ENCODE peak calls at places on chromosomes 11 and 22, in seven cellular contexts. One of them, this sample, is unnamed.

GRCh38 chr11:1202154-1202775 is 20.6 kb upstream of the MUC5B start:
- DNase-seq in uterus: peak
- DNase-seq in endodermal cell: peak
- DNase-seq in endothelial cell: peak
- DNase-seq in stomach: peak
- DNase-seq in CD8-positive, alpha-beta T cell: no peak
- DNase-seq in glutamatergic neuron: peak
- DNase-seq in this sample: no peak

GRCh38 chr22:44270556-44270880 is 42.2 kb downstream of the SHISAL1 start:
- DNase-seq in uterus: no peak
- DNase-seq in endodermal cell: peak
- DNase-seq in endothelial cell: no peak
- DNase-seq in stomach: no peak
- DNase-seq in CD8-positive, alpha-beta T cell: no peak
- DNase-seq in glutamatergic neuron: no peak
- DNase-seq in this sample: no peak

GRCh38 chr11:33801821-33802413 is 27.6 kb upstream of the FBXO3 start:
- DNase-seq in uterus: no peak
- DNase-seq in endodermal cell: no peak
- DNase-seq in endothelial cell: no peak
- DNase-seq in stomach: no peak
- DNase-seq in CD8-positive, alpha-beta T cell: no peak
- DNase-seq in glutamatergic neuron: peak
- DNase-seq in this sample: no peak

GRCh38 chr11:19101803-19102520 is 15.0 kb upstream of the ZDHHC13 start:
- DNase-seq in uterus: no peak
- DNase-seq in endodermal cell: no peak
- DNase-seq in endothelial cell: no peak
- DNase-seq in stomach: no peak
- DNase-seq in CD8-positive, alpha-beta T cell: no peak
- DNase-seq in glutamatergic neuron: no peak
- DNase-seq in this sample: no peak

GRCh38 chr11:94948070-94948617 is 25.2 kb downstream of the CWC15 start:
- DNase-seq in uterus: no peak
- DNase-seq in endodermal cell: no peak
- DNase-seq in endothelial cell: no peak
- DNase-seq in stomach: no peak
- DNase-seq in CD8-positive, alpha-beta T cell: no peak
- DNase-seq in glutamatergic neuron: no peak
- DNase-seq in this sample: no peak

GRCh38 chr22:31497148-31497938 is 1.0 kb downstream of the SFI1 start:
- DNase-seq in uterus: no peak
- DNase-seq in endodermal cell: no peak
- DNase-seq in endothelial cell: no peak
- DNase-seq in stomach: no peak
- DNase-seq in CD8-positive, alpha-beta T cell: no peak
- DNase-seq in glutamatergic neuron: no peak
- DNase-seq in this sample: no peak

GRCh38 chr22:27844656-27845602 is 43.4 kb upstream of the MN1 start:
- DNase-seq in uterus: peak
- DNase-seq in endodermal cell: peak
- DNase-seq in endothelial cell: no peak
- DNase-seq in stomach: no peak
- DNase-seq in CD8-positive, alpha-beta T cell: no peak
- DNase-seq in glutamatergic neuron: no peak
- DNase-seq in this sample: no peak

GRCh38 chr11:44634401-44635281 is 69.2 kb downstream of the CD82 start:
- DNase-seq in uterus: peak
- DNase-seq in endodermal cell: peak
- DNase-seq in endothelial cell: no peak
- DNase-seq in stomach: peak
- DNase-seq in CD8-positive, alpha-beta T cell: peak
- DNase-seq in glutamatergic neuron: peak
- DNase-seq in this sample: no peak

GRCh38 chr11:44901782-44902181 is 48.9 kb downstream of the TP53I11 start:
- DNase-seq in uterus: no peak
- DNase-seq in endodermal cell: no peak
- DNase-seq in endothelial cell: no peak
- DNase-seq in stomach: no peak
- DNase-seq in CD8-positive, alpha-beta T cell: no peak
- DNase-seq in glutamatergic neuron: no peak
- DNase-seq in this sample: no peak

GRCh38 chr11:95067042-95067827 is 516 bp downstream of the SRSF8 start:
- DNase-seq in uterus: peak
- DNase-seq in endodermal cell: peak
- DNase-seq in endothelial cell: peak
- DNase-seq in stomach: peak
- DNase-seq in CD8-positive, alpha-beta T cell: peak
- DNase-seq in glutamatergic neuron: peak
- DNase-seq in this sample: no peak

GRCh38 chr11:842370-843002 is at the start of the genes POLR2L and TSPAN4:
- DNase-seq in uterus: peak
- DNase-seq in endodermal cell: peak
- DNase-seq in endothelial cell: peak
- DNase-seq in stomach: peak
- DNase-seq in CD8-positive, alpha-beta T cell: peak
- DNase-seq in glutamatergic neuron: peak
- DNase-seq in this sample: peak

GRCh38 chr11:123194308-123195181 is 503 bp downstream of the CLMP start:
- DNase-seq in uterus: peak
- DNase-seq in endodermal cell: peak
- DNase-seq in endothelial cell: peak
- DNase-seq in stomach: no peak
- DNase-seq in CD8-positive, alpha-beta T cell: no peak
- DNase-seq in glutamatergic neuron: peak
- DNase-seq in this sample: peak

GRCh38 chr11:94740083-94740974 is 27.8 kb upstream of the AMOTL1 start:
- DNase-seq in uterus: peak
- DNase-seq in endodermal cell: peak
- DNase-seq in endothelial cell: peak
- DNase-seq in stomach: no peak
- DNase-seq in CD8-positive, alpha-beta T cell: no peak
- DNase-seq in glutamatergic neuron: peak
- DNase-seq in this sample: peak

GRCh38 chr11:69598147-69598546 is 42.8 kb upstream of the CCND1 start:
- DNase-seq in uterus: no peak
- DNase-seq in endodermal cell: peak
- DNase-seq in endothelial cell: no peak
- DNase-seq in stomach: no peak
- DNase-seq in CD8-positive, alpha-beta T cell: no peak
- DNase-seq in glutamatergic neuron: no peak
- DNase-seq in this sample: no peak

GRCh38 chr11:119375629-119376196 is 5.8 kb downstream of the USP2 start:
- DNase-seq in uterus: peak
- DNase-seq in endodermal cell: peak
- DNase-seq in endothelial cell: no peak
- DNase-seq in stomach: no peak
- DNase-seq in CD8-positive, alpha-beta T cell: no peak
- DNase-seq in glutamatergic neuron: no peak
- DNase-seq in this sample: peak

GRCh38 chr22:20545681-20546521 is 38.5 kb downstream of the MED15 start:
- DNase-seq in uterus: no peak
- DNase-seq in endodermal cell: no peak
- DNase-seq in endothelial cell: no peak
- DNase-seq in stomach: no peak
- DNase-seq in CD8-positive, alpha-beta T cell: no peak
- DNase-seq in glutamatergic neuron: no peak
- DNase-seq in this sample: no peak

GRCh38 chr22:39343259-39344045 is 6.3 kb upstream of the SYNGR1 start:
- DNase-seq in uterus: peak
- DNase-seq in endodermal cell: peak
- DNase-seq in endothelial cell: peak
- DNase-seq in stomach: peak
- DNase-seq in CD8-positive, alpha-beta T cell: peak
- DNase-seq in glutamatergic neuron: peak
- DNase-seq in this sample: no peak

GRCh38 chr11:72358461-72359405 is 75.6 kb downstream of the CLPB start:
- DNase-seq in uterus: peak
- DNase-seq in endodermal cell: no peak
- DNase-seq in endothelial cell: no peak
- DNase-seq in stomach: no peak
- DNase-seq in CD8-positive, alpha-beta T cell: no peak
- DNase-seq in glutamatergic neuron: no peak
- DNase-seq in this sample: no peak

GRCh38 chr11:34345991-34346480 is 11.8 kb downstream of the ABTB2 start:
- DNase-seq in uterus: peak
- DNase-seq in endodermal cell: no peak
- DNase-seq in endothelial cell: no peak
- DNase-seq in stomach: no peak
- DNase-seq in CD8-positive, alpha-beta T cell: no peak
- DNase-seq in glutamatergic neuron: peak
- DNase-seq in this sample: no peak

GRCh38 chr11:94563176-94563847 is 3.9 kb upstream of the PIWIL4 start:
- DNase-seq in uterus: no peak
- DNase-seq in endodermal cell: no peak
- DNase-seq in endothelial cell: no peak
- DNase-seq in stomach: no peak
- DNase-seq in CD8-positive, alpha-beta T cell: no peak
- DNase-seq in glutamatergic neuron: no peak
- DNase-seq in this sample: no peak

GRCh38 chr22:25564979-25565677 is 653 bp downstream of the GRK3 start:
- DNase-seq in uterus: peak
- DNase-seq in endodermal cell: peak
- DNase-seq in endothelial cell: no peak
- DNase-seq in stomach: no peak
- DNase-seq in CD8-positive, alpha-beta T cell: peak
- DNase-seq in glutamatergic neuron: peak
- DNase-seq in this sample: no peak

GRCh38 chr11:75836422-75836821 is 21.4 kb downstream of the UVRAG start:
- DNase-seq in uterus: no peak
- DNase-seq in endodermal cell: no peak
- DNase-seq in endothelial cell: no peak
- DNase-seq in stomach: no peak
- DNase-seq in CD8-positive, alpha-beta T cell: no peak
- DNase-seq in glutamatergic neuron: no peak
- DNase-seq in this sample: no peak

GRCh38 chr11:45922425-45923082 is at the start of gene LARGE2:
- DNase-seq in uterus: no peak
- DNase-seq in endodermal cell: peak
- DNase-seq in endothelial cell: no peak
- DNase-seq in stomach: peak
- DNase-seq in CD8-positive, alpha-beta T cell: no peak
- DNase-seq in glutamatergic neuron: no peak
- DNase-seq in this sample: peak

GRCh38 chr11:73198677-73199076 is 19.4 kb upstream of the P2RY2 start:
- DNase-seq in uterus: no peak
- DNase-seq in endodermal cell: peak
- DNase-seq in endothelial cell: no peak
- DNase-seq in stomach: no peak
- DNase-seq in CD8-positive, alpha-beta T cell: no peak
- DNase-seq in glutamatergic neuron: no peak
- DNase-seq in this sample: no peak

GRCh38 chr11:28903716-28904115 is 795.5 kb downstream of the METTL15 start:
- DNase-seq in uterus: no peak
- DNase-seq in endodermal cell: no peak
- DNase-seq in endothelial cell: no peak
- DNase-seq in stomach: no peak
- DNase-seq in CD8-positive, alpha-beta T cell: no peak
- DNase-seq in glutamatergic neuron: no peak
- DNase-seq in this sample: no peak

GRCh38 chr22:48968201-48968959 is 859.3 kb downstream of the BRD1 start:
- DNase-seq in uterus: no peak
- DNase-seq in endodermal cell: peak
- DNase-seq in endothelial cell: peak
- DNase-seq in stomach: peak
- DNase-seq in CD8-positive, alpha-beta T cell: peak
- DNase-seq in glutamatergic neuron: no peak
- DNase-seq in this sample: no peak
- TF ChIP-seq CTCF in uterus: no peak
- TF ChIP-seq CTCF in endodermal cell: peak
- TF ChIP-seq CTCF in endothelial cell: peak
- TF ChIP-seq CTCF in stomach: no peak
- TF ChIP-seq CTCF in CD8-positive, alpha-beta T cell: peak
- TF ChIP-seq CTCF in glutamatergic neuron: no peak
- TF ChIP-seq CTCF in this sample: no peak

GRCh38 chr11:111299111-111300026 is 1.0 kb downstream of the POU2AF3 start:
- DNase-seq in uterus: peak
- DNase-seq in endodermal cell: peak
- DNase-seq in endothelial cell: peak
- DNase-seq in stomach: peak
- DNase-seq in CD8-positive, alpha-beta T cell: no peak
- DNase-seq in glutamatergic neuron: peak
- DNase-seq in this sample: no peak
- TF ChIP-seq CTCF in uterus: peak
- TF ChIP-seq CTCF in endodermal cell: peak
- TF ChIP-seq CTCF in endothelial cell: peak
- TF ChIP-seq CTCF in stomach: peak
- TF ChIP-seq CTCF in CD8-positive, alpha-beta T cell: no peak
- TF ChIP-seq CTCF in glutamatergic neuron: peak
- TF ChIP-seq CTCF in this sample: no peak

DNA sequence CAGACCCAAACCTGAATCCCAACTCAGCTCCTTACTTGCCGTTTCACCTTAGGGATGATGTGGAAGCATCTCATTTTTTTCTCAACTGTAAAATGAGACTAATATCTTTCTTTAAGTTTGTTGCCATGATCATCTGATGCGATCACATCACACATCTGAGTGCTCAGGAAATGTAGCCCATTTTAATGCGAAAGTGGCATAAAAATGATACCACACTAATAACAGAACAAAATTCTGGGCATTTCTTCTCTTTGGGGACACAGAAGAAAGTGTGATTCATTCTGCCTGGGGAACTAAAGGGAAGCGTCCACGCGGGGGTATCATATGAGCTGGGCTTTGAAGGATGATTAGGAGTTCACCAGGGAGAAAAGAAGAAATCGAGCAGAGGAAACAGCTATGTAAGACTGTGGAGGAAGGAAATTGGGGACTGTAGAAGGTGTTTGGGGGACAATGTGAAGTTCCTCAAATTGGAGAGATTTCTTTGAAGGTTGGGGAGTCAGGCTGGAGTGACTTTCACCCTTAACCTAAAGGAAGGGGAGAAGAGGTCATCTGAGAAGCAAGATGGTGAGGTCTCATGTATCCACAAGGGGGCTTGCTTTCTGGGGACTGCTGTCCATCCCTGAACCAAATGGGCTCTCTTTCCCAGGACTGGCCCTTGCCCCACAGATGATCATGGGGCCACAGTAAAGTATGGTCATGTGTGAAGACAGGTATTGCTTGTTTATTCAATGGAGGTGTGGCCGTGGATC is 49.7 kb upstream of the NNMT start:
- DNase-seq in uterus: no peak
- DNase-seq in endodermal cell: no peak
- DNase-seq in endothelial cell: no peak
- DNase-seq in stomach: no peak
- DNase-seq in CD8-positive, alpha-beta T cell: no peak
- DNase-seq in glutamatergic neuron: no peak
- DNase-seq in this sample: no peak
- TF ChIP-seq CTCF in uterus: no peak
- TF ChIP-seq CTCF in endodermal cell: peak
- TF ChIP-seq CTCF in endothelial cell: no peak
- TF ChIP-seq CTCF in stomach: no peak
- TF ChIP-seq CTCF in CD8-positive, alpha-beta T cell: no peak
- TF ChIP-seq CTCF in glutamatergic neuron: no peak
- TF ChIP-seq CTCF in this sample: no peak

DNA sequence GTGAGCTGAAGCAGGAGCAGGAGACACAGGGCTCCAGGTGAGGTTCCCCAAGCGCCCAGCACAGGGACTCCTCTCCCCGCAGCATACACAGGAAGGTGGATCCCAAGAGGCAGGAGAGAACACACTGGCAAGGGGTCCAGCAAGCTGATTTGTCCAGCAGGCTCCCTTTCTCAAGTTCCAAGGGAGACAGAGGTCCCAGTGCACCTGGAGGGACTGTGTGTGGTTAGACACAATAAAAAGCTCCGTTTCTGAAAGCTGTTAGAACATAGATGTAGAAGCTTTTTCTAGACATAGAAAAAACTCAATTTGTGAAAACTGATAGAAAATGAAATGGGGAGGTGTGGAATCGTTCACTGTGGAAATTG is 1.8 kb downstream of the CALCB start:
- DNase-seq in uterus: no peak
- DNase-seq in endodermal cell: no peak
- DNase-seq in endothelial cell: no peak
- DNase-seq in stomach: no peak
- DNase-seq in CD8-positive, alpha-beta T cell: no peak
- DNase-seq in glutamatergic neuron: no peak
- DNase-seq in this sample: no peak
- TF ChIP-seq CTCF in uterus: no peak
- TF ChIP-seq CTCF in endodermal cell: no peak
- TF ChIP-seq CTCF in endothelial cell: no peak
- TF ChIP-seq CTCF in stomach: no peak
- TF ChIP-seq CTCF in CD8-positive, alpha-beta T cell: peak
- TF ChIP-seq CTCF in glutamatergic neuron: no peak
- TF ChIP-seq CTCF in this sample: no peak

This sample was measured in D721Med.